ENCODE peak calls at places on chromosomes 4 and X, in seven cellular contexts. X is mammary epithelial cell, T is IMR-90, G is AG09309, Y is AG10803, J is A549, L is ascending aorta. E is an unnamed sample.

GRCh38 chr4:54620773-54621172 is 37.0 kb upstream of the KIT start:
- DNase-seq in T (no peak), G (no peak), Y (no peak), L (no peak), J (no peak), X (no peak), E (no peak)

GRCh38 chr4:125677665-125678307 is 363.0 kb downstream of the FAT4 start:
- DNase-seq in X (no peak), G (no peak), Y (no peak), J (no peak), L (no peak), T (no peak), E (no peak)

GRCh38 chrX:103877571-103877970 is 45.5 kb upstream of the RAB9B start:
- DNase-seq in Y (no peak), L (no peak), G (no peak), X (peak), T (no peak), J (no peak), E (no peak)

GRCh38 chr4:82230310-82230709 is 143.5 kb downstream of the HNRNPD start:
- DNase-seq in Y (no peak), L (no peak), G (no peak), J (no peak), X (peak), T (no peak), E (no peak)

GRCh38 chr4:125728568-125728967 is 413.8 kb downstream of the FAT4 start:
- DNase-seq in L (no peak), J (peak), G (peak), Y (peak), T (peak), X (peak), E (no peak)

GRCh38 chr4:17981063-17981462 is 40.5 kb downstream of the LCORL start:
- DNase-seq in L (no peak), J (no peak), X (no peak), Y (no peak), T (peak), G (no peak), E (no peak)

GRCh38 chr4:13881880-13882279 is 254.4 kb upstream of the BOD1L1 start:
- DNase-seq in J (no peak), T (no peak), X (no peak), Y (no peak), G (no peak), L (no peak), E (no peak)

GRCh38 chr4:85050736-85051135 is 84.2 kb upstream of the WDFY3 start:
- DNase-seq in J (no peak), X (no peak), G (no peak), L (no peak), T (no peak), Y (no peak), E (no peak)

GRCh38 chr4:85986266-85986665 is 373.6 kb downstream of the MAPK10 start:
- DNase-seq in Y (no peak), T (peak), X (peak), L (no peak), J (no peak), G (no peak), E (no peak)

GRCh38 chr4:104064650-104065577 is 345.1 kb upstream of the TACR3 start:
- DNase-seq in Y (no peak), G (no peak), J (peak), X (peak), L (no peak), T (no peak), E (peak)

GRCh38 chr4:159308571-159309340 is 205.9 kb downstream of the RAPGEF2 start:
- DNase-seq in X (peak), J (no peak), L (no peak), Y (peak), T (peak), G (no peak), E (no peak)

GRCh38 chr4:61406677-61407076 is 206.6 kb downstream of the ADGRL3 start:
- DNase-seq in T (no peak), L (no peak), X (no peak), G (no peak), Y (no peak), J (no peak), E (no peak)

GRCh38 chr4:111631157-111631999 is 513.9 kb upstream of the FAM241A start:
- DNase-seq in L (no peak), G (peak), X (no peak), T (peak), J (no peak), Y (peak), E (no peak)

GRCh38 chr4:98687876-98688275 is 29.5 kb upstream of the TSPAN5 start:
- DNase-seq in Y (peak), L (no peak), X (no peak), G (no peak), T (no peak), J (no peak), E (no peak)

GRCh38 chrX:40146471-40147398 is 49.0 kb upstream of the BCOR start:
- DNase-seq in G (no peak), T (peak), L (no peak), Y (no peak), X (no peak), J (no peak), E (peak)

GRCh38 chr4:26020896-26021295 is 106.9 kb downstream of the SMIM20 start:
- DNase-seq in G (no peak), L (no peak), X (peak), J (no peak), Y (peak), T (peak), E (no peak)

GRCh38 chrX:80285131-80285773 is 135.0 kb upstream of the TENT5D start:
- DNase-seq in J (peak), L (no peak), T (peak), X (peak), G (peak), Y (peak), E (peak)

GRCh38 chr4:174318829-174319764 is 35.4 kb downstream of the CEP44 start:
- DNase-seq in L (no peak), T (peak), Y (peak), G (no peak), J (no peak), X (peak), E (peak)

GRCh38 chrX:10676239-10676971 is 56.0 kb upstream of the MID1 start:
- DNase-seq in Y (no peak), T (no peak), L (no peak), X (no peak), J (no peak), G (no peak), E (no peak)

GRCh38 chr4:89434364-89434988 is 126.9 kb upstream of the GPRIN3 start:
- DNase-seq in L (no peak), Y (peak), J (peak), T (peak), G (peak), X (peak), E (peak)

GRCh38 chr4:113768952-113769351 is 7.4 kb upstream of the CAMK2D start:
- DNase-seq in Y (peak), T (no peak), X (no peak), G (no peak), J (no peak), L (no peak), E (no peak)

GRCh38 chrX:153556767-153557166 is 39.3 kb downstream of the ATP2B3 start:
- DNase-seq in T (no peak), Y (no peak), X (no peak), J (no peak), G (no peak), L (no peak), E (no peak)

GRCh38 chr4:173538903-173539445 is 8.9 kb upstream of the HAND2 start:
- DNase-seq in J (no peak), X (no peak), G (no peak), T (no peak), Y (no peak), L (no peak), E (no peak)

GRCh38 chrX:9644335-9644734 is 121.3 kb downstream of the GPR143 start:
- DNase-seq in G (no peak), J (no peak), X (no peak), Y (peak), L (no peak), T (no peak), E (peak)

GRCh38 chrX:130575831-130576404 is 174.1 kb downstream of the RBMX2 start:
- DNase-seq in Y (peak), X (peak), L (no peak), T (peak), J (peak), G (peak), E (peak)

GRCh38 chrX:115460565-115460888 is 100.4 kb upstream of the PLS3 start:
- DNase-seq in X (peak), Y (peak), L (no peak), T (peak), J (no peak), G (no peak), E (no peak)

GRCh38 chr4:14607578-14607977 is 394.7 kb upstream of the CPEB2 start:
- DNase-seq in T (no peak), L (no peak), J (no peak), G (no peak), X (peak), Y (no peak), E (no peak)

GRCh38 chrX:70527610-70528009 is 83.0 kb downstream of the DLG3 start:
- DNase-seq in J (no peak), L (no peak), G (no peak), T (no peak), Y (no peak), X (no peak), E (no peak)

GRCh38 chr4:177441803-177442622 is at the start of gene AGA:
- DNase-seq in J (peak), Y (peak), G (peak), L (peak), X (peak), T (peak), E (peak)

GRCh38 chrX:37883196-37883595 is 35.8 kb upstream of the DYNLT3 start:
- DNase-seq in L (no peak), G (no peak), T (peak), X (peak), J (no peak), Y (no peak), E (no peak)

GRCh38 chr4:39812500-39812899 is 114.6 kb downstream of the UBE2K start:
- DNase-seq in X (no peak), G (no peak), L (no peak), Y (no peak), J (no peak), T (no peak), E (no peak)

GRCh38 chrX:122046226-122046625 is 998.8 kb downstream of the GLUD2 start:
- DNase-seq in X (peak), T (no peak), L (no peak), J (no peak), G (no peak), Y (no peak), E (no peak)

GRCh38 chr4:169079942-169080827 is 70.1 kb upstream of the CBR4 start:
- DNase-seq in L (no peak), X (peak), T (peak), Y (peak), J (no peak), G (no peak), E (peak)

GRCh38 chr4:176125063-176125462 is 59.4 kb downstream of the WDR17 start:
- DNase-seq in L (no peak), Y (no peak), T (peak), X (no peak), J (no peak), G (no peak), E (no peak)

GRCh38 chr4:75909331-75909844 is 7.1 kb upstream of the PPEF2 start:
- DNase-seq in G (no peak), Y (no peak), J (no peak), X (no peak), T (no peak), L (no peak), E (no peak)

GRCh38 chr4:169440446-169440845 is 169.7 kb upstream of the SH3RF1 start:
- DNase-seq in L (no peak), Y (no peak), G (no peak), J (no peak), T (no peak), X (no peak), E (no peak)

GRCh38 chrX:46125139-46125538 is 420.1 kb downstream of the ZNF674 start:
- DNase-seq in J (no peak), X (no peak), G (no peak), T (no peak), Y (peak), L (no peak), E (no peak)

GRCh38 chrX:12929701-12930100 is 23.3 kb downstream of the TLR8 start:
- DNase-seq in Y (no peak), T (peak), G (no peak), J (no peak), L (no peak), X (peak), E (no peak)

DNA sequence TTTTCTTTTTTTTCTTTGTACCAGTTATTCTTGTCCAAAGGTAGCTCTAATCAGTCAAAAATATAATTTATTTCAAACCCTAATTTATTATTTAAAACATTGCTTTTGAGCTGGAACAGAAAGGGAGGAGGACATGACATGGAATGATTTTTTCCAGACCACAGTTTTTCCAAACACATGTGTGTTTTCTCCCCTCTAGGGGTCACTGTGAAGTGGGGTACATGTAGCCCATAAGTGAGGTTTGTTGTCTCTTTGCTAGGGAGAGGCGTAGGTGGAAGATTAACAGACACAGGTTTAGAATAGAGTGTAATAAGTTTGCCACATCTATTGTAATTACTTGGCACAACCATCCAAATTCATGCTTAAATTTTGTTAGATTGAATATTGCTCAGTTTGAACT is 83.0 kb downstream of the TNIP2 start:
- DNase-seq in T (no peak), L (no peak), Y (no peak), X (no peak), G (no peak), J (peak), E (no peak)
- TF ChIP-seq CTCF in T (peak), L (no peak), Y (peak), X (peak), G (peak), J (peak), E (no peak)

GRCh38 chrX:72019487-72019886 is 108.8 kb downstream of the NHSL2 start:
- DNase-seq in J (no peak), T (no peak), Y (no peak), X (no peak), L (no peak), G (no peak), E (no peak)

GRCh38 chrX:72020204-72020603 is 109.6 kb downstream of the NHSL2 start:
- DNase-seq in Y (no peak), X (no peak), T (no peak), L (no peak), J (no peak), G (no peak), E (no peak)

GRCh38 chrX:72023071-72023470 is 108.6 kb downstream of the RTL5 start:
- DNase-seq in G (no peak), X (no peak), L (no peak), J (no peak), Y (no peak), T (no peak), E (no peak)

GRCh38 chrX:72020788-72021187 is 110.1 kb downstream of the NHSL2 start:
- DNase-seq in T (no peak), G (no peak), J (no peak), L (no peak), X (no peak), Y (no peak), E (peak)

DNA sequence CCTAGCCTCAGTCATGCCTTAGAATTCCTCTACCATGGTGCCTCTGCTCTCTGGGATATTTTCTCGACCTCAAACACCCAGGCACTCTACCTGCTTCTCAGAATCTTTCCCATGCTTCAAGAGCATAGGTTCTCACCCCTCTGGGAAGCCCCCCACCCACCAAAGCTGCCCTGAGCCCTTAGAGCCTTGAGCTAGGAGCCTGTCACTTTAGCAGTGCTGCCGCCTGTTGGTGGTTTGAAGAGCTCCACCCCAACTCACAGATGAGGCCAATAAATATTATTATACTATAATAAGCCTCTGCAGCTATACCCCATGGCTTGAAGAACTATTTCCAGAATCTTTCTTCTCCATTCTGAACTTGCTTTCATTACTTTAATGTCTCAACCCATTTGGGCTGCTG is 109.7 kb downstream of the RTL5 start:
- DNase-seq in X (no peak), L (no peak), J (no peak), Y (no peak), G (no peak), T (no peak), E (peak)
- TF ChIP-seq CTCF in X (peak), L (peak), J (peak), Y (peak), G (peak), T (peak), E (peak)

GRCh38 chr4:6681191-6681590 is 12.5 kb upstream of the S100P start:
- DNase-seq in Y (no peak), X (no peak), J (no peak), G (no peak), T (no peak), L (no peak), E (no peak)
- TF ChIP-seq CTCF in Y (peak), X (peak), J (peak), G (peak), T (no peak), L (no peak), E (no peak)

GRCh38 chr4:41940834-41941233 is 5.6 kb downstream of the TMEM33 start:
- DNase-seq in Y (no peak), J (no peak), X (no peak), L (no peak), T (peak), G (no peak), E (no peak)
- TF ChIP-seq CTCF in Y (no peak), J (no peak), X (no peak), L (no peak), T (no peak), G (no peak), E (no peak)

DNA sequence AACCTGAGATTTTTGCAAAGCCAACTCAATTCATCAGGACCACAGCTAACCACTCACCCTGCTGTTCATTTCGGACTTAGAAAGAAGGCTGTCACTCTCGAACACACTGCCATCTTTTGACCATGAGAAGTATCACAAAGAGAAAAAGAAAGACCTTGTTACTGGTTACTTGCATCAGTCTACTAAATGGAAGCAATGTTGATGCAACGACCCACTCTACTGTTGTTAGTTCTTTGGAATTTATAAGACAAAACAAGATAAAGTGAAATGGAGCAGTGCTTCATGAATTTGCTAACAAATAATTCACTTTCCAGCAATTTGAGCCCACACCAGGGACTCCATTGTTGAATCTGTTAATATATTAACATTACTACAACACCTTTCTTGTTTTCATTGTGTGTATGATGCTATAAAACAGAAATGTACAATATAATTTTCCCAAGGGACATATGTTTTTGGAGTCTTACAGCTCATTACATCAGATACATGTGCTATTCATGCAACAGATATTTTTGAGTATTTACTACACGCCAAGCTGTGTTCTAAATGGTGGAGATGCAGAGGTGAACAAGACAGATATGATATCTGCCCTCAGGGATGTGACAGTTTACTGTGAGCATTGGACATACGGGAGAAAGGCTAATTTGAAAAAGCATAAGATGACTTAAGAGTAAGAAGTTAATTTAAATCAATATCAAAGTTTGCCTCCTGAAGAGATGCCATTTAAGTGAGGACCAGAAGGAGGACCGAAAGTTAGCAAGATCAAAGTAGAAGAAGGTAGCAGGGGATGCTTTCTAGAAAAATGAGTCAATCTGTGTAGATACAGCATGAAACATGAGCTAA is 87.2 kb downstream of the AREG start:
- DNase-seq in J (peak), T (peak), G (peak), Y (peak), L (no peak), X (peak), E (peak)
- TF ChIP-seq CTCF in J (peak), T (peak), G (peak), Y (peak), L (peak), X (peak), E (peak)

DNA sequence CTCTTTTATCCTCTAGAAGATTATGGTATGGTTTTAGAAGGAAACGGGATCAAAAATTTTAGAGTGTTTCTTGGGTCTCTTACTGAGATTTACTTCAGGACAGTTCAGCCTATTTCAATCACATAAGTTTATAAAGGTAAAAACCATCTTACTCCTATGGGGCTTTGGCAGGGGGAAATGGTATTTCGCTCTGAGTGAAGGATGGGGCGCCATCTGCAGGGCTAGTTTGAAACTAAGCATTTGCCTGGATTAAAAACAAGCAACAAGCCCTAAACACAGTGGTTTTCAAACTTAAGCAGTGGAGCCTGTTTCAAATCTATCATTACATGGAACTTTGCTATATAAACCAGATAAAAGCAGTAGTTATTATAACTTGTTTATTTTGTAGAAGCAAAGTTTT is 361.5 kb upstream of the FMR1 start:
- DNase-seq in L (no peak), J (no peak), X (no peak), T (no peak), Y (no peak), G (no peak), E (no peak)
- TF ChIP-seq CTCF in L (no peak), J (no peak), X (no peak), T (no peak), Y (no peak), G (no peak), E (no peak)